ENCODE peak calls at places on chromosomes 13 and 19, in nine cellular contexts. U is thoracic aorta, C is GM23248, A is NCI-H2029, K is mesothelial cell of epicardium, R is A172, S is T-helper 2 cell, M is iris pigment epithelial cell, E is mesendoderm. Z is an unnamed sample.
A peak's percentile ranks its signal among the peaks of the same experiment; 100 is the strongest.

GRCh38 chr19:44303976-44304568 is 753 bp downstream of the ZNF235 start:
- DNase-seq in U (no peak), C (peak; percentile 77), A (no peak), K (no peak), R (peak; percentile 25), S (no peak), M (peak; percentile 32), E (peak; percentile 32), Z (peak; percentile 62)

GRCh38 chr19:870963-871401 is 11.5 kb downstream of the CFD start:
- DNase-seq in U (no peak), C (no peak), A (peak; percentile 93), K (no peak), R (peak; percentile 55), S (no peak), M (no peak), E (no peak), Z (peak; percentile 93)

GRCh38 chr19:17495639-17496265 is 15.7 kb upstream of the PGLS start:
- DNase-seq in U (no peak), C (no peak), A (no peak), K (no peak), R (no peak), S (no peak), M (no peak), E (no peak), Z (peak; percentile 7)

GRCh38 chr13:19681517-19681916 is 48.1 kb downstream of the MPHOSPH8 start:
- DNase-seq in U (no peak), C (no peak), A (no peak), K (no peak), R (no peak), S (no peak), M (peak; percentile 42), E (peak; percentile 57), Z (no peak)

GRCh38 chr19:47210689-47211316 is 20.2 kb downstream of the BBC3 start:
- DNase-seq in U (peak; percentile 70), C (peak; percentile 82), A (peak; percentile 42), K (peak; percentile 81), R (peak; percentile 59), S (peak; percentile 64), M (peak; percentile 74), E (peak; percentile 89), Z (peak; percentile 74)

GRCh38 chr19:36152886-36153525 is 759 bp upstream of the COX7A1 start:
- DNase-seq in U (no peak), C (no peak), A (no peak), K (no peak), R (no peak), S (no peak), M (no peak), E (no peak), Z (no peak)

GRCh38 chr19:16258440-16258903 is 60.8 kb downstream of the AP1M1 start:
- DNase-seq in U (no peak), C (no peak), A (no peak), K (no peak), R (no peak), S (no peak), M (no peak), E (no peak), Z (peak; percentile 55)

GRCh38 chr13:110876592-110876991 is 38.3 kb downstream of the ANKRD10 start:
- DNase-seq in U (no peak), C (no peak), A (no peak), K (no peak), R (peak; percentile 51), S (no peak), M (no peak), E (peak; percentile 68), Z (no peak)

GRCh38 chr13:79710376-79710775 is 229.4 kb downstream of the NDFIP2 start:
- DNase-seq in U (no peak), C (peak; percentile 78), A (no peak), K (no peak), R (no peak), S (no peak), M (peak; percentile 69), E (no peak), Z (peak; percentile 35)

GRCh38 chr19:44476559-44477408 is 23.5 kb downstream of the ZNF180 start:
- DNase-seq in U (no peak), C (peak; percentile 39), A (peak; percentile 12), K (no peak), R (peak; percentile 19), S (no peak), M (peak; percentile 8), E (peak; percentile 55), Z (no peak)

GRCh38 chr19:18776736-18777135 is 14.4 kb downstream of the COMP start:
- DNase-seq in U (no peak), C (peak; percentile 84), A (no peak), K (no peak), R (no peak), S (no peak), M (no peak), E (peak; percentile 48), Z (no peak)

GRCh38 chr13:20405691-20406090 is 120.0 kb downstream of the CRYL1 start:
- DNase-seq in U (no peak), C (no peak), A (no peak), K (peak; percentile 60), R (no peak), S (no peak), M (no peak), E (peak; percentile 70), Z (no peak)